ENCODE peak calls at places on chromosomes 6 and 20, in four cellular contexts. V, Q, P and S are unnamed samples. For H3K27me3, the result is how much of the 10 kb centered on the place peaks cover.

GRCh38 chr20:10783660-10784336 is 110.0 kb upstream of the JAG1 start:
- DNase-seq in V (no peak), Q (no peak), P (no peak), S (no peak)

GRCh38 chr6:110412258-110412839 is 3.0 kb downstream of the DDO start:
- DNase-seq in V (no peak), Q (no peak), P (no peak), S (no peak)

GRCh38 chr20:10185741-10186558 is 32.7 kb upstream of the SNAP25 start:
- DNase-seq in V (no peak), Q (no peak), P (no peak), S (no peak)

GRCh38 chr6:161031721-161032495 is 40.3 kb downstream of the MAP3K4 start:
- DNase-seq in V (no peak), Q (peak), P (no peak), S (no peak)

GRCh38 chr6:110352603-110353303 is 5.4 kb downstream of the METTL24 start:
- DNase-seq in V (no peak), Q (peak), P (no peak), S (no peak)

GRCh38 chr6:33314943-33315752 is 1.3 kb upstream of the TAPBP start:
- DNase-seq in V (no peak), Q (no peak), P (peak), S (no peak)

GRCh38 chr20:37358366-37359150 is 12.6 kb downstream of the SRC start:
- DNase-seq in V (no peak), Q (no peak), P (peak), S (no peak)

GRCh38 chr20:50957276-50957675 is 1.1 kb downstream of the DPM1 start:
- DNase-seq in V (no peak), Q (peak), P (no peak), S (no peak)

GRCh38 chr20:62025832-62026563 is 39.7 kb downstream of the TAF4 start:
- DNase-seq in V (no peak), Q (peak), P (peak), S (no peak)

GRCh38 chr20:57810511-57811372 is 100.9 kb upstream of the PMEPA1 start:
- DNase-seq in V (no peak), Q (peak), P (no peak), S (peak)
- TF ChIP-seq CTCF in V (no peak), Q (no peak), P (no peak), S (no peak)

DNA sequence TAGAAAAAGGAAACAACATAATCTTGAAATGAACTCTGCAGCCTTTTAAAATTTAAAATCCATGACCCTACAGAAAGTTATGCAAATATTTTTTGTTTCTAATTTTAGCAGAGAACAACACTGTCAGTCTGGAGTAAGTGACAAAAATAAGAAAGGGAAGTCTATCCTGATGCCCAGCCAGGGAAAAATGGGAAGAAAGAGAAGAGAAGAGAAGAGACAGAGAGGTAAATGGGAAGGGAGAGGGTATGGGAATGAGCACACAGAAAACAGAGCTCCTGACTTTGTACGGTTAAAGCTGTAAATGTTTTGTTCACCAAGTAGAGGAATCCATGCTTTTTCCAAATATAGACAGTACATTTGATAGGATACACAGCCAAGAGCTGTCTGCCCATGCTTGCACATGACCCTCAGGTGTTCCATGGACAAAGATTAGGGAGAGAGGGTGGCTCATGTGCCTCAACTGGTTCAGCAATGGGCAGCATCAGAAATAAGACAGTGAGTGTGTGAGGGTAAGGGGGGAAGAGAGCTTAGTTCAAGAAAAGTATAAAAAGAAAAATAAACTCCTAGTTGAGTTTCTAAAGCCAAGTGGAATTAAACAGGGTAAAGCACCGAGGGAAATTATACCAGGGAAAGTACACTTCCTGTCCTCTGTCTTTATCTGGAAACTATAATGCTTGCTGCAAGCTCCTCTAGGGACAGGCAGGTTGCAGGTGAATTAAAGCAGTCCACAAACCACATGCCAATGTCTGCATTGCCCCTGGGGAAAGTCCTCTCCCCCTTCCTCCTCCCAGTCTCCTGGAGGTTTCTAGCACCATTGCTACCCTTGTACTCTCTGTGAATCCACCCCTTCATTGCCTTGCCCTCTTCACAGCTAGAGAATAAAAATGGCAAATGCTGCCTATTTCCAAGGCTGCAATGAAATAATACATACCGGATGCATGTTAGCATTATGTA is 30.0 kb downstream of the MAP3K5 start:
- DNase-seq in V (no peak), Q (no peak), P (no peak), S (no peak)
- H3K4me3 ChIP-seq in V (peak), Q (no peak), P (peak), S (no peak)

DNA sequence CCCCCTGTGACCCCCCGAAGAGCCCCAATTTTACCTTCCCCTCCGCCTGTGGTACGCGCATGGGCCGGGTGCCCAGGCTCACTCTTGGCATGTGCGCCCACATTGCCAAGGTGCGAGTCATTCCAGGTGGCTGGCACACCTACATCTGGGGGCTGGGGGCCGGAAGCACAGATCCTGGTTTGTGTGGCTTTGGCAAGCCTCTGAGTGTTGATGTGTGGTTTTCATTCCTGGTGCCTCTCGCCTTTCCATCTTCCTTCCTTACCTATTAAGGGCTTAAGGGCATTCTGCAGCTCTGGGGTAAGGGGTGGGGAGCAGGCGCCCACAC is 380 bp upstream of the RNF39 start:
- DNase-seq in V (no peak), Q (no peak), P (no peak), S (no peak)
- H3K27me3 ChIP-seq in V (half or more), Q (half or more), P (under half), S (half or more)

GRCh38 chr6:93447874-93448273 is 28.5 kb upstream of the EPHA7 start:
- DNase-seq in V (no peak), Q (no peak), P (no peak), S (no peak)
- TF ChIP-seq CTCF in V (no peak), Q (no peak), P (no peak), S (peak)

GRCh38 chr6:138162947-138163569 is 1.3 kb downstream of the ARFGEF3 start:
- DNase-seq in V (no peak), Q (no peak), P (no peak), S (no peak)
- H3K4me3 ChIP-seq in V (peak), Q (no peak), P (peak), S (peak)

GRCh38 chr6:1385129-1386042 is 4.0 kb upstream of the FOXF2 start:
- DNase-seq in V (no peak), Q (no peak), P (no peak), S (no peak)
- H3K27me3 ChIP-seq in V (half or more), Q (half or more), P (under half), S (half or more)

GRCh38 chr6:13328076-13328874 is at the start of gene TBC1D7:
- DNase-seq in V (peak), Q (peak), P (peak), S (peak)
- TF ChIP-seq CTCF in V (peak), Q (peak), P (peak), S (peak)